ENCODE peak calls at places on chromosomes 12 and 14, in six cellular contexts. M is osteoblast; T is dorsolateral prefrontal cortex; G is AG09309; R is lung; N is CD8-positive, alpha-beta memory T cell. E is an unnamed sample.

GRCh38 chr12:47793015-47793681 is 20.1 kb downstream of the SLC48A1 start:
- DNase-seq in M (no peak), T (no peak), G (no peak), R (no peak), N (no peak), E (no peak)

GRCh38 chr12:56661979-56662638 is 16.3 kb upstream of the ATP5F1B start:
- DNase-seq in M (no peak), T (peak; percentile 3), G (no peak), R (no peak), N (no peak), E (no peak)

GRCh38 chr12:90250766-90251165 is 542.1 kb upstream of the ATP2B1 start:
- DNase-seq in M (no peak), T (no peak), G (no peak), R (no peak), N (no peak), E (no peak)

GRCh38 chr12:12939888-12940287 is 12.1 kb downstream of the GPRC5D start:
- DNase-seq in M (no peak), T (no peak), G (no peak), R (no peak), N (no peak), E (no peak)

GRCh38 chr12:125140918-125141573 is 75.8 kb downstream of the AACS start:
- DNase-seq in M (peak; percentile 97), T (no peak), G (peak; percentile 23), R (no peak), N (no peak), E (no peak)

GRCh38 chr12:26704684-26705475 is 128.1 kb downstream of the ITPR2 start:
- DNase-seq in M (peak; percentile 19), T (no peak), G (peak; percentile 35), R (no peak), N (no peak), E (no peak)

GRCh38 chr12:106067606-106068205 is 71.0 kb downstream of the NUAK1 start:
- DNase-seq in M (no peak), T (no peak), G (no peak), R (no peak), N (no peak), E (no peak)

GRCh38 chr14:49770212-49770817 is 2.4 kb downstream of the KLHDC2 start:
- DNase-seq in M (peak; percentile 78), T (no peak), G (no peak), R (peak; percentile 45), N (no peak), E (no peak)

GRCh38 chr14:69346710-69347109 is 51.4 kb downstream of the ERH start:
- DNase-seq in M (peak; percentile 92), T (no peak), G (no peak), R (no peak), N (no peak), E (no peak)

GRCh38 chr14:66032800-66033199 is 453.4 kb upstream of the CCDC196 start:
- DNase-seq in M (no peak), T (no peak), G (no peak), R (no peak), N (no peak), E (no peak)

GRCh38 chr12:113472191-113473190 is 820 bp upstream of the LHX5 start:
- DNase-seq in M (peak; percentile 73), T (no peak), G (no peak), R (no peak), N (no peak), E (no peak)

GRCh38 chr12:50545783-50546182 is 41.0 kb downstream of the DIP2B start:
- DNase-seq in M (no peak), T (no peak), G (no peak), R (no peak), N (no peak), E (no peak)

GRCh38 chr12:58529114-58529665 is 391.1 kb downstream of the LRIG3 start:
- DNase-seq in M (no peak), T (no peak), G (peak; percentile 10), R (no peak), N (no peak), E (no peak)

GRCh38 chr12:40714636-40715035 is 22.4 kb downstream of the CNTN1 start:
- DNase-seq in M (no peak), T (no peak), G (no peak), R (no peak), N (no peak), E (no peak)

GRCh38 chr14:101037021-101037817 is 133.7 kb upstream of the RTL1 start:
- DNase-seq in M (no peak), T (no peak), G (no peak), R (no peak), N (peak; percentile 17), E (no peak)

GRCh38 chr12:12181516-12181915 is 85.3 kb downstream of the LRP6 start:
- DNase-seq in M (no peak), T (no peak), G (no peak), R (no peak), N (no peak), E (no peak)

GRCh38 chr12:48978291-48978740 is at the start of gene WNT1:
- DNase-seq in M (peak; percentile 77), T (no peak), G (no peak), R (no peak), N (no peak), E (no peak)

GRCh38 chr14:64705406-64706118 is 1.3 kb downstream of the PLEKHG3 start:
- DNase-seq in M (no peak), T (no peak), G (no peak), R (no peak), N (no peak), E (peak; percentile 33)

GRCh38 chr12:131279281-131279921 is 325.7 kb downstream of the ADGRD1 start:
- DNase-seq in M (peak; percentile 32), T (peak; percentile 21), G (no peak), R (no peak), N (peak; percentile 32), E (no peak)

GRCh38 chr12:109736552-109737108 is 23.0 kb downstream of the FAM222A start:
- DNase-seq in M (peak; percentile 91), T (peak; percentile 36), G (no peak), R (no peak), N (peak; percentile 46), E (no peak)

GRCh38 chr12:10385181-10385613 is 4.6 kb downstream of the KLRK1 start:
- DNase-seq in M (peak; percentile 58), T (no peak), G (peak; percentile 73), R (no peak), N (no peak), E (no peak)

GRCh38 chr12:107415066-107415465 is 270.5 kb upstream of the PWP1 start:
- DNase-seq in M (peak; percentile 97), T (no peak), G (peak; percentile 37), R (no peak), N (no peak), E (no peak)

GRCh38 chr12:14854586-14855163 is 11.3 kb upstream of the ART4 start:
- DNase-seq in M (peak; percentile 47), T (no peak), G (no peak), R (no peak), N (no peak), E (no peak)

GRCh38 chr14:60222820-60223219 is 26.2 kb upstream of the PPM1A start:
- DNase-seq in M (no peak), T (peak; percentile 88), G (no peak), R (peak; percentile 48), N (no peak), E (no peak)

GRCh38 chr12:126338031-126338441 is 1272.8 kb downstream of the AACS start:
- DNase-seq in M (no peak), T (no peak), G (peak; percentile 79), R (no peak), N (no peak), E (no peak)

GRCh38 chr12:92927055-92927435 is 2.0 kb downstream of the EEA1 start:
- DNase-seq in M (peak; percentile 84), T (no peak), G (peak; percentile 18), R (no peak), N (peak; percentile 54), E (no peak)